ENCODE peak calls at places on chromosomes 7 and 10, in seven cellular contexts. U, N, S, O, I, R and A are unnamed samples.

GRCh38 chr10:92734288-92734687 is 44.5 kb downstream of the HHEX start:
- DNase-seq in U (no peak), N (no peak), S (no peak), O (no peak), I (no peak), R (no peak), A (no peak)

GRCh38 chr7:46786995-46787394 is 794.9 kb downstream of the TNS3 start:
- DNase-seq in U (no peak), N (no peak), S (no peak), O (no peak), I (no peak), R (no peak), A (no peak)

GRCh38 chr7:140242057-140243031 is 65.6 kb upstream of the KDM7A start:
- DNase-seq in U (no peak), N (no peak), S (no peak), O (no peak), I (peak), R (no peak), A (peak)

GRCh38 chr10:9342865-9343450 is 1288.5 kb downstream of the GATA3 start:
- DNase-seq in U (no peak), N (no peak), S (no peak), O (peak), I (no peak), R (no peak), A (peak)

GRCh38 chr7:131183611-131184119 is 144.0 kb upstream of the MKLN1 start:
- DNase-seq in U (no peak), N (no peak), S (peak), O (no peak), I (peak), R (no peak), A (no peak)

GRCh38 chr10:124036746-124037145 is 56.7 kb downstream of the CHST15 start:
- DNase-seq in U (no peak), N (no peak), S (no peak), O (no peak), I (no peak), R (no peak), A (no peak)

GRCh38 chr10:124224331-124225028 is 131.1 kb upstream of the CHST15 start:
- DNase-seq in U (no peak), N (no peak), S (no peak), O (peak), I (no peak), R (no peak), A (no peak)

GRCh38 chr7:151665363-151665762 is 145.7 kb upstream of the RHEB start:
- DNase-seq in U (no peak), N (no peak), S (no peak), O (no peak), I (peak), R (no peak), A (peak)

GRCh38 chr7:33067921-33068320 is 5.3 kb upstream of the NT5C3A start:
- DNase-seq in U (no peak), N (no peak), S (no peak), O (no peak), I (no peak), R (no peak), A (no peak)